ENCODE peak calls at places on chromosomes 3 and 15, in five cellular contexts. N is activated B cell treated with CpG ODN at 0.5 μM for 24 hours, R is COR-L47, G is aorta, A is NB4. Z is an unnamed sample.

GRCh38 chr15:45458746-45459403 is 63.7 kb downstream of the SLC30A4 start:
- DNase-seq in N (peak), R (peak), G (peak), A (peak), Z (peak)

GRCh38 chr3:10713656-10714055 is 102.4 kb upstream of the SLC6A11 start:
- DNase-seq in N (no peak), R (no peak), G (no peak), A (no peak), Z (no peak)

GRCh38 chr3:14803101-14803980 is 15.4 kb upstream of the FGD5 start:
- DNase-seq in N (no peak), R (no peak), G (no peak), A (no peak), Z (no peak)

GRCh38 chr3:159787191-159787590 is 201.4 kb upstream of the IL12A start:
- DNase-seq in N (no peak), R (no peak), G (no peak), A (no peak), Z (no peak)

GRCh38 chr3:43279532-43279931 is 6.8 kb upstream of the SNRK start:
- DNase-seq in N (no peak), R (no peak), G (no peak), A (no peak), Z (no peak)

GRCh38 chr3:105988540-105988939 is 119.7 kb upstream of the CBLB start:
- DNase-seq in N (no peak), R (no peak), G (no peak), A (no peak), Z (no peak)

GRCh38 chr15:73922186-73923151 is 3.8 kb upstream of the LOXL1 start:
- DNase-seq in N (no peak), R (no peak), G (peak), A (peak), Z (no peak)

GRCh38 chr3:89859738-89860137 is 752.3 kb downstream of the EPHA3 start:
- DNase-seq in N (no peak), R (peak), G (no peak), A (no peak), Z (no peak)

GRCh38 chr3:113736548-113737089 is 9.4 kb downstream of the NAA50 start:
- DNase-seq in N (no peak), R (peak), G (no peak), A (peak), Z (no peak)

GRCh38 chr3:169278667-169279066 is 384.8 kb downstream of the MECOM start:
- DNase-seq in N (no peak), R (no peak), G (no peak), A (no peak), Z (no peak)

GRCh38 chr15:62719316-62719715 is 323.2 kb upstream of the TPM1 start:
- DNase-seq in N (no peak), R (no peak), G (no peak), A (no peak), Z (no peak)

Z was measured in upper lobe of left lung.